ENCODE peak calls at places on chromosomes 13 and 19, in six cellular contexts. Q is cardiac fibroblast, I is gastrocnemius medialis, R is lower leg skin, U is coronary artery, H is OCI-LY7. K is an unnamed sample.

GRCh38 chr13:75763511-75763910 is 127.4 kb downstream of the LMO7 start:
- DNase-seq in Q (no peak), I (no peak), R (no peak), U (no peak), H (no peak), K (no peak)

GRCh38 chr13:37058801-37059135 is 720 bp downstream of the SUPT20H start:
- DNase-seq in Q (no peak), I (no peak), R (no peak), U (no peak), H (peak), K (no peak)

GRCh38 chr19:32542477-32543106 is 38.4 kb upstream of the PDCD5 start:
- DNase-seq in Q (no peak), I (no peak), R (no peak), U (no peak), H (no peak), K (no peak)

GRCh38 chr19:51714848-51715247 is 8.9 kb downstream of the HAS1 start:
- DNase-seq in Q (peak), I (no peak), R (no peak), U (no peak), H (peak), K (no peak)

GRCh38 chr19:42295831-42296525 is 6.0 kb upstream of the PRR19 start:
- DNase-seq in Q (peak), I (peak), R (peak), U (no peak), H (peak), K (peak)

GRCh38 chr13:20498129-20498528 is 27.5 kb downstream of the CRYL1 start:
- DNase-seq in Q (no peak), I (no peak), R (no peak), U (no peak), H (no peak), K (no peak)

GRCh38 chr19:958967-959685 is 25.0 kb upstream of the WDR18 start:
- DNase-seq in Q (peak), I (no peak), R (no peak), U (no peak), H (no peak), K (no peak)

GRCh38 chr19:12825259-12826131 is 8.9 kb downstream of the RTBDN start:
- DNase-seq in Q (peak), I (no peak), R (no peak), U (no peak), H (no peak), K (no peak)

GRCh38 chr19:47613165-47614146 is 4.5 kb downstream of the BICRA start:
- DNase-seq in Q (peak), I (no peak), R (no peak), U (no peak), H (no peak), K (peak)

DNA sequence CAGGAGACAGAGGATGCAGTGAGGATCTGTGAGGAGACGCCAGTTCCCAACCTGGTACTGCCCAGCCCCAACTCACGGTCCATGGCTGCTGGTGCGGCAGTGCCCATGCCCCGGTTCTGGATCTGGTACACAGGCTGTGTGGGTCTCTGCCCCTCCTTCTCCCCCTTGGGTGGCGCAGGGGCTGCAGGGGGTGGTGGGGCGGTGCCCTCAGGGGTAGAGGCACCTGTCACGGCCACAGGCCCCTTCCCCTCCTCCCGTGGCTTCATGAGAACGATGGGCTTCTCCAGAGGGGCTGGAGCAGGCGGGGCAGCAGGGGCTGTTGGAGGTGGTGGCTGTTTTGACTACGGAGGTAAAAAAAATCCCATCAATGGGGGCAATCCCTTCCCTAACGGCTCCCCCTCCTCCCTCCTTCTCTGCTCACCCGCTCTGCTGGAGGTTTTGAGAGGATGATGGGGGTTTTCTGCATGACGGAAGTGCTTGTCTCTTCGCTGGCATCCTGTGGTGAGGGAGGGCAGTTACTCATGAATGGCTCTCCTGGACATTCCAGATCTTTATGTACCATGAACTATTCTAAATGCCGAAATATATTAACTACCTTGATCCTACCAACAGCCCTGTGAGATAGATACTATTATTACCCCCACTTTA is 7.1 kb downstream of the SMG9 start:
- DNase-seq in Q (no peak), I (no peak), R (no peak), U (no peak), H (no peak), K (no peak)
- TF ChIP-seq CTCF in Q (no peak), I (no peak), R (no peak), U (no peak), H (no peak), K (no peak)

DNA sequence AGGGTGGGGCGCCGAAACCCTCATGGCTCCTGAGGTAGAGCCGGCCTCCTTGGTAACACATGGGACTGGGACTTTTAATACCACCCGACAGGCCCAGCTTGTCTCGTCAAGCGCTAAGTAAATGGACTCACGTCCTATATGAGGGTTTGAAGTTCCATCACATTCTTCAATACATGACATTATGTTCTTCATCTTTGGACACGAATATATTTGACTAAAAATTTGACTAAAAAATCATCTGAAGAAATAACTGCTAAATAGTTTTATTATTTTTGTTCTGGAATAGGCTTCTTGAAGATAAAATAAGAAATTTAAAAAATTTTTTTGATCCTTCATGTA is 335 bp upstream of the ZNF607 start:
- DNase-seq in Q (no peak), I (no peak), R (no peak), U (no peak), H (no peak), K (no peak)
- TF ChIP-seq CTCF in Q (no peak), I (no peak), R (no peak), U (peak), H (peak), K (peak)

GRCh38 chr13:92838786-92839185 is 387.8 kb upstream of the GPC6 start:
- DNase-seq in Q (peak), I (no peak), R (no peak), U (no peak), H (no peak), K (no peak)
- TF ChIP-seq CTCF in Q (no peak), I (no peak), R (no peak), U (no peak), H (no peak), K (no peak)

DNA sequence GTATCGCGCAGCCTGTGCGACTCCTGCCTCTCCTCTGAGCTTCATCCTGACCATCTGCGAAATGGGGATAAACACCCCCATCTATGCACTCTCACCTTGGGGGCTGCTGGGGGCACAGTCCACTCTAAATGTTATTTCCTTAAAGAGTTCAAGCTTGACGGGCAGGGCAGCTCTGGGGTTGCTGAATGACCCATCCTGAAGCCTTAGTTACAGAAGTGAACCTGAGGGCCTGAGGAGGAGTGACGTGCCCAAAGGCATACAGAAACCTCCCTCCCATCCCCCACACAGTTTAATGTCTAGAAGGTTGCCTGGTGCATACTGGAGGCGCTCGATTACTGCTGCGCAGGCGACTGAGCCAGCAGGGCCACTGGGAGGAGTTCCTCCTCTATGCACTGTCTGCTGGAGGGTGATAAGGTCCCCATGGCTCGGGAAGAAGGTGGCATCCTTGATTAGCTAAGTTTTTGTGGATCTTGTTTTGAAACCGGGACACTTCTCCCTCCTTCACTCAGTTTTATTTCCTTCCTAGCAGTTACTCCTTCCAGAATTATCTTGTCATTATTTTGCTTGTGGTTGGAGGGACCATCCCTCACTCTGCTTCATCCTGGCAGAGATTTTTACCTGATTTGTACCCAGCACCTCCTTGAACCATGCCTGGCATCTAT is 572 bp upstream of the FKBP8 start:
- DNase-seq in Q (peak), I (peak), R (peak), U (no peak), H (peak), K (no peak)
- TF ChIP-seq CTCF in Q (no peak), I (no peak), R (no peak), U (no peak), H (peak), K (no peak)

GRCh38 chr19:17390665-17391370 is 3.2 kb downstream of the CCDC194 start:
- DNase-seq in Q (peak), I (peak), R (peak), U (peak), H (peak), K (peak)
- TF ChIP-seq CTCF in Q (peak), I (peak), R (no peak), U (peak), H (peak), K (peak)

K was measured in osteocyte.